ENCODE peak calls at places on chromosomes 7 and 10, in eight cellular contexts. One of them, this sample, is unnamed.
A peak's percentile ranks its signal among the peaks of the same experiment; 100 is the strongest.

GRCh38 chr7:21767300-21767900 is 178.3 kb downstream of the CDCA7L start:
- DNase-seq in choroid plexus epithelial cell: peak; percentile 85
- DNase-seq in adipocyte: peak; percentile 76
- DNase-seq in GM12878: peak; percentile 26
- DNase-seq in ovary: no peak
- DNase-seq in astrocyte: peak; percentile 25
- DNase-seq in SJSA1: peak; percentile 73
- DNase-seq in fibroblast of pulmonary artery: peak; percentile 83
- DNase-seq in this sample: no peak

GRCh38 chr7:85695041-85695990 is 508.5 kb upstream of the SEMA3D start:
- DNase-seq in choroid plexus epithelial cell: peak; percentile 45
- DNase-seq in adipocyte: peak; percentile 66
- DNase-seq in GM12878: no peak
- DNase-seq in ovary: no peak
- DNase-seq in astrocyte: peak; percentile 16
- DNase-seq in SJSA1: peak; percentile 41
- DNase-seq in fibroblast of pulmonary artery: peak; percentile 24
- DNase-seq in this sample: peak; percentile 4

GRCh38 chr10:84264611-84265141 is 19.8 kb downstream of the RGR start:
- DNase-seq in choroid plexus epithelial cell: peak; percentile 80
- DNase-seq in adipocyte: peak; percentile 81
- DNase-seq in GM12878: no peak
- DNase-seq in ovary: peak; percentile 66
- DNase-seq in astrocyte: peak; percentile 34
- DNase-seq in SJSA1: peak; percentile 69
- DNase-seq in fibroblast of pulmonary artery: peak; percentile 70
- DNase-seq in this sample: peak; percentile 18

GRCh38 chr10:93784059-93784458 is 26.3 kb downstream of the LGI1 start:
- DNase-seq in choroid plexus epithelial cell: no peak
- DNase-seq in adipocyte: no peak
- DNase-seq in GM12878: no peak
- DNase-seq in ovary: no peak
- DNase-seq in astrocyte: no peak
- DNase-seq in SJSA1: no peak
- DNase-seq in fibroblast of pulmonary artery: no peak
- DNase-seq in this sample: no peak

GRCh38 chr7:36487756-36488336 is 98.2 kb downstream of the ANLN start:
- DNase-seq in choroid plexus epithelial cell: peak; percentile 85
- DNase-seq in adipocyte: peak; percentile 82
- DNase-seq in GM12878: peak; percentile 21
- DNase-seq in ovary: no peak
- DNase-seq in astrocyte: peak; percentile 23
- DNase-seq in SJSA1: no peak
- DNase-seq in fibroblast of pulmonary artery: peak; percentile 79
- DNase-seq in this sample: peak; percentile 16

GRCh38 chr10:665579-666091 is 23.8 kb downstream of the DIP2C start:
- DNase-seq in choroid plexus epithelial cell: no peak
- DNase-seq in adipocyte: no peak
- DNase-seq in GM12878: no peak
- DNase-seq in ovary: peak; percentile 73
- DNase-seq in astrocyte: no peak
- DNase-seq in SJSA1: no peak
- DNase-seq in fibroblast of pulmonary artery: peak; percentile 90
- DNase-seq in this sample: no peak

GRCh38 chr7:30869794-30870491 is 41.7 kb upstream of the AQP1 start:
- DNase-seq in choroid plexus epithelial cell: peak; percentile 33
- DNase-seq in adipocyte: peak; percentile 54
- DNase-seq in GM12878: no peak
- DNase-seq in ovary: no peak
- DNase-seq in astrocyte: peak; percentile 46
- DNase-seq in SJSA1: no peak
- DNase-seq in fibroblast of pulmonary artery: peak; percentile 25
- DNase-seq in this sample: no peak

GRCh38 chr10:7980196-7980595 is 74.3 kb upstream of the GATA3 start:
- DNase-seq in choroid plexus epithelial cell: no peak
- DNase-seq in adipocyte: no peak
- DNase-seq in GM12878: no peak
- DNase-seq in ovary: no peak
- DNase-seq in astrocyte: no peak
- DNase-seq in SJSA1: no peak
- DNase-seq in fibroblast of pulmonary artery: no peak
- DNase-seq in this sample: no peak

GRCh38 chr7:121582258-121582657 is 186.2 kb upstream of the FAM3C start:
- DNase-seq in choroid plexus epithelial cell: no peak
- DNase-seq in adipocyte: no peak
- DNase-seq in GM12878: no peak
- DNase-seq in ovary: no peak
- DNase-seq in astrocyte: no peak
- DNase-seq in SJSA1: no peak
- DNase-seq in fibroblast of pulmonary artery: no peak
- DNase-seq in this sample: no peak

GRCh38 chr7:69677054-69677847 is 79.0 kb downstream of the AUTS2 start:
- DNase-seq in choroid plexus epithelial cell: peak; percentile 13
- DNase-seq in adipocyte: peak; percentile 78
- DNase-seq in GM12878: no peak
- DNase-seq in ovary: no peak
- DNase-seq in astrocyte: no peak
- DNase-seq in SJSA1: no peak
- DNase-seq in fibroblast of pulmonary artery: no peak
- DNase-seq in this sample: no peak

GRCh38 chr10:89540550-89540949 is 5.2 kb upstream of the SLC16A12 start:
- DNase-seq in choroid plexus epithelial cell: peak; percentile 42
- DNase-seq in adipocyte: no peak
- DNase-seq in GM12878: no peak
- DNase-seq in ovary: no peak
- DNase-seq in astrocyte: peak; percentile 75
- DNase-seq in SJSA1: no peak
- DNase-seq in fibroblast of pulmonary artery: peak; percentile 33
- DNase-seq in this sample: no peak

DNA sequence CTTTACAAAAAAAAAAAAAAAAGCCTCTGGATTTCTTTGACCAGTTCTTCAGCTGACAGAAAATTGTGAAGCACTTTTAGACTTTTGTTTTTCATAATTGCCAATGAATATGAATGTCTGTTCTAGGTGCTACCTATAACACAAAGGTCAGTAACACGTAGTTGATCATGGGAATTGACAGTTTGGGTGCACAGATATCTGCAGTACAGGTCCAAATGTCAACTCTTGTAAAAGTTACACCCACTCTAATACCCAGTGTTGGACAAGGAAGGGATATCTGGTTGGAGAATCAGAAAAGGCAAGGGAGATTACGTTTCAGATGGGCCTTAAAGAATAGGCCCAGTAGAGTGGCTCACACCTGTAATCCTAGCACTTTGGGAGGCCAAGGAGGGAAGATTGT is 1.8 kb downstream of the REEP3 start:
- DNase-seq in choroid plexus epithelial cell: no peak
- DNase-seq in adipocyte: no peak
- DNase-seq in GM12878: no peak
- DNase-seq in ovary: no peak
- DNase-seq in astrocyte: no peak
- DNase-seq in SJSA1: no peak
- DNase-seq in fibroblast of pulmonary artery: no peak
- DNase-seq in this sample: no peak
- H3K4me3 ChIP-seq in choroid plexus epithelial cell: no peak overlapping the region
- H3K4me3 ChIP-seq in adipocyte: peak overlapping the region; percentile 85
- H3K4me3 ChIP-seq in GM12878: peak overlapping the region; percentile 89
- H3K4me3 ChIP-seq in ovary: no peak overlapping the region
- H3K4me3 ChIP-seq in astrocyte: no peak overlapping the region
- H3K4me3 ChIP-seq in SJSA1: no peak overlapping the region
- H3K4me3 ChIP-seq in fibroblast of pulmonary artery: peak overlapping the region; percentile 81
- H3K4me3 ChIP-seq in this sample: no peak overlapping the region

GRCh38 chr10:124039432-124040086 is 53.8 kb downstream of the CHST15 start:
- DNase-seq in choroid plexus epithelial cell: no peak
- DNase-seq in adipocyte: no peak
- DNase-seq in GM12878: no peak
- DNase-seq in ovary: no peak
- DNase-seq in astrocyte: no peak
- DNase-seq in SJSA1: no peak
- DNase-seq in fibroblast of pulmonary artery: no peak
- DNase-seq in this sample: no peak

GRCh38 chr10:124037784-124038183 is 55.6 kb downstream of the CHST15 start:
- DNase-seq in choroid plexus epithelial cell: no peak
- DNase-seq in adipocyte: no peak
- DNase-seq in GM12878: no peak
- DNase-seq in ovary: no peak
- DNase-seq in astrocyte: no peak
- DNase-seq in SJSA1: no peak
- DNase-seq in fibroblast of pulmonary artery: no peak
- DNase-seq in this sample: no peak

GRCh38 chr10:124041684-124042445 is 51.5 kb downstream of the CHST15 start:
- DNase-seq in choroid plexus epithelial cell: no peak
- DNase-seq in adipocyte: peak; percentile 12
- DNase-seq in GM12878: no peak
- DNase-seq in ovary: no peak
- DNase-seq in astrocyte: no peak
- DNase-seq in SJSA1: no peak
- DNase-seq in fibroblast of pulmonary artery: no peak
- DNase-seq in this sample: no peak

GRCh38 chr10:124042656-124043309 is 50.6 kb downstream of the CHST15 start:
- DNase-seq in choroid plexus epithelial cell: no peak
- DNase-seq in adipocyte: no peak
- DNase-seq in GM12878: no peak
- DNase-seq in ovary: no peak
- DNase-seq in astrocyte: no peak
- DNase-seq in SJSA1: no peak
- DNase-seq in fibroblast of pulmonary artery: no peak
- DNase-seq in this sample: no peak

GRCh38 chr10:124040454-124040853 is 52.9 kb downstream of the CHST15 start:
- DNase-seq in choroid plexus epithelial cell: no peak
- DNase-seq in adipocyte: no peak
- DNase-seq in GM12878: no peak
- DNase-seq in ovary: no peak
- DNase-seq in astrocyte: no peak
- DNase-seq in SJSA1: no peak
- DNase-seq in fibroblast of pulmonary artery: no peak
- DNase-seq in this sample: no peak
- H3K4me3 ChIP-seq in choroid plexus epithelial cell: no peak overlapping the region
- H3K4me3 ChIP-seq in adipocyte: no peak overlapping the region
- H3K4me3 ChIP-seq in GM12878: no peak overlapping the region
- H3K4me3 ChIP-seq in ovary: no peak overlapping the region
- H3K4me3 ChIP-seq in astrocyte: no peak overlapping the region
- H3K4me3 ChIP-seq in SJSA1: no peak overlapping the region
- H3K4me3 ChIP-seq in fibroblast of pulmonary artery: no peak overlapping the region
- H3K4me3 ChIP-seq in this sample: no peak overlapping the region

GRCh38 chr10:49690673-49691356 is 11.4 kb downstream of the C10orf53 start:
- DNase-seq in choroid plexus epithelial cell: peak; percentile 4
- DNase-seq in adipocyte: peak; percentile 18
- DNase-seq in GM12878: no peak
- DNase-seq in ovary: no peak
- DNase-seq in astrocyte: no peak
- DNase-seq in SJSA1: no peak
- DNase-seq in fibroblast of pulmonary artery: no peak
- DNase-seq in this sample: no peak
- H3K4me3 ChIP-seq in choroid plexus epithelial cell: no peak overlapping the region
- H3K4me3 ChIP-seq in adipocyte: no peak overlapping the region
- H3K4me3 ChIP-seq in GM12878: no peak overlapping the region
- H3K4me3 ChIP-seq in ovary: no peak overlapping the region
- H3K4me3 ChIP-seq in astrocyte: no peak overlapping the region
- H3K4me3 ChIP-seq in SJSA1: no peak overlapping the region
- H3K4me3 ChIP-seq in fibroblast of pulmonary artery: no peak overlapping the region
- H3K4me3 ChIP-seq in this sample: no peak overlapping the region

GRCh38 chr10:133159611-133159949 is 439 bp upstream of the KNDC1 start:
- DNase-seq in choroid plexus epithelial cell: no peak
- DNase-seq in adipocyte: no peak
- DNase-seq in GM12878: no peak
- DNase-seq in ovary: no peak
- DNase-seq in astrocyte: no peak
- DNase-seq in SJSA1: peak; percentile 35
- DNase-seq in fibroblast of pulmonary artery: no peak
- DNase-seq in this sample: no peak

GRCh38 chr10:133160813-133161471 is 923 bp downstream of the KNDC1 start:
- DNase-seq in choroid plexus epithelial cell: no peak
- DNase-seq in adipocyte: no peak
- DNase-seq in GM12878: no peak
- DNase-seq in ovary: no peak
- DNase-seq in astrocyte: no peak
- DNase-seq in SJSA1: no peak
- DNase-seq in fibroblast of pulmonary artery: no peak
- DNase-seq in this sample: no peak

GRCh38 chr10:133158756-133159610 is 1.0 kb upstream of the KNDC1 start:
- DNase-seq in choroid plexus epithelial cell: peak; percentile 6
- DNase-seq in adipocyte: peak; percentile 18
- DNase-seq in GM12878: no peak
- DNase-seq in ovary: peak; percentile 67
- DNase-seq in astrocyte: no peak
- DNase-seq in SJSA1: peak; percentile 44
- DNase-seq in fibroblast of pulmonary artery: no peak
- DNase-seq in this sample: no peak

GRCh38 chr10:133161486-133162051 is 1.6 kb downstream of the KNDC1 start:
- DNase-seq in choroid plexus epithelial cell: no peak
- DNase-seq in adipocyte: no peak
- DNase-seq in GM12878: no peak
- DNase-seq in ovary: no peak
- DNase-seq in astrocyte: no peak
- DNase-seq in SJSA1: peak; percentile 35
- DNase-seq in fibroblast of pulmonary artery: no peak
- DNase-seq in this sample: no peak

DNA sequence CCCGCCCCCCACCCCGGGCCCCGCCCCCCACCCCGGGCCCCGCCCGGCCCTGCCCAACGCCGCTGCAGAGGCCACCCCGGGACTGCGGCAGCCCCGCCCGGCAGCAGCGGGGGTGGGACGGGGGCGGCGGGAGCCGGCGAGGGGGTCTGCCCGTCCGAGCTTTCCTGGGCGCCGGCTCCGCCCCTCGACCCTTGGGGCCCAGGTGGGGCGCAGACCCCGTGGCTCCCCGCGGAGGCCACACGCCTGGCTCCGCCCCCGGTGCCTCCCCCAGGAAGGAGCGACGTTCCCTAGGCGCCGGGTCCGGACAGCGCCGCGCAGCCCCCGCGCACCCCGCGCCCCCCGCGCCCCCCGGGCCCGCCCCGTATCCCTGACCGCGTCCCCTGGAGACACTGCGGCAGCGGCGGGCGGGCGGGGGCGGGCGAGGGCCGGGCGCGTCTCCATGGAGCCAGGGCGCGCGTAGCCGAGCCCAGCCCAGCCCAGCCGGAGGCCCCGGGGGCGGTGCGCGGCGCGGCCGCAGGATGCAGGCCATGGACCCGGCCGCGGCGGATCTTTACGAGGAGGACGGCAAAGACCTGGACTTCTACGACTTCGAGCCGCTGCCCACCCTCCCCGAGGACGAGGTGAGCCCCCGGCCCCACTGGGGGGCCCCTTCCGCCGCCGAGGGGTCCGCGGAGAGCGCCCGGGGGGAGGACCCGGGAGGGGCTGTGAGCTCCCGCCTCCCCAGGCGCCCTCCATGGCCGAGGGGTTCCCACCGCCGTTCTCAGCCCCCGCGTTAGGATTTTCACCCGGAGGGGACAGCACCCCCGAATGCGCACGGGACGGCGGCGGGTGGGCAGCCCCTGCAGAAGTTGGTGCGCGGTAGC is at the start of gene KNDC1:
- DNase-seq in choroid plexus epithelial cell: peak; percentile 21
- DNase-seq in adipocyte: peak; percentile 79
- DNase-seq in GM12878: no peak
- DNase-seq in ovary: peak; percentile 47
- DNase-seq in astrocyte: no peak
- DNase-seq in SJSA1: peak; percentile 42
- DNase-seq in fibroblast of pulmonary artery: peak; percentile 23
- DNase-seq in this sample: no peak
- H3K4me3 ChIP-seq in choroid plexus epithelial cell: peak within 1 kb of the TSS; percentile 41
- H3K4me3 ChIP-seq in adipocyte: peak within 1 kb of the TSS; percentile 41
- H3K4me3 ChIP-seq in GM12878: no peak within 1 kb of the TSS
- H3K4me3 ChIP-seq in ovary: peak within 1 kb of the TSS; percentile 52
- H3K4me3 ChIP-seq in astrocyte: peak within 1 kb of the TSS; percentile 39
- H3K4me3 ChIP-seq in SJSA1: no peak within 1 kb of the TSS
- H3K4me3 ChIP-seq in fibroblast of pulmonary artery: peak within 1 kb of the TSS; percentile 47
- H3K4me3 ChIP-seq in this sample: peak within 1 kb of the TSS; percentile 64

This sample was measured in skeletal muscle cell.